ENCODE peak calls at places on chromosomes 5 and 9, in ten cellular contexts. J, U, H, P, E, Z, N, G, I and V are unnamed samples.

GRCh38 chr5:88772831-88773230 is 110.2 kb downstream of the MEF2C start:
- DNase-seq in H (no peak), Z (no peak), E (no peak), U (no peak), I (no peak), J (no peak), P (no peak), G (no peak), N (no peak), V (no peak)

GRCh38 chr5:93225748-93226147 is 355.3 kb downstream of the NR2F1-AS1 start:
- DNase-seq in Z (no peak), N (no peak), J (no peak), P (no peak), U (no peak), H (no peak), G (no peak), E (no peak), I (no peak), V (no peak)

GRCh38 chr5:157100140-157100679 is 8.6 kb downstream of the HAVCR2 start:
- DNase-seq in G (no peak), U (no peak), I (peak; percentile 28), J (no peak), E (no peak), H (no peak), Z (peak; percentile 61), N (no peak), P (no peak), V (no peak)

GRCh38 chr5:136006767-136007251 is 22.0 kb upstream of the TGFBI start:
- DNase-seq in I (peak; percentile 58), N (no peak), H (peak; percentile 81), G (no peak), J (no peak), U (no peak), E (no peak), P (peak; percentile 71), Z (peak; percentile 97), V (no peak)

GRCh38 chr9:124270504-124271335 is 13.0 kb downstream of the NEK6 start:
- DNase-seq in J (no peak), G (no peak), E (no peak), I (no peak), N (no peak), Z (no peak), U (no peak), P (no peak), H (no peak), V (no peak)

GRCh38 chr5:79961731-79962579 is 29.1 kb downstream of the MTX3 start:
- DNase-seq in I (no peak), G (no peak), J (no peak), H (no peak), U (no peak), P (no peak), N (no peak), Z (no peak), E (no peak), V (no peak)

GRCh38 chr9:121321039-121321503 is 49.0 kb downstream of the STOM start:
- DNase-seq in I (peak; percentile 79), U (no peak), N (no peak), E (no peak), J (no peak), Z (no peak), G (no peak), P (peak; percentile 85), H (no peak), V (no peak)

GRCh38 chr5:31962321-31962720 is 211.8 kb downstream of the GOLPH3 start:
- DNase-seq in U (no peak), Z (no peak), N (no peak), P (no peak), G (no peak), E (peak; percentile 54), I (peak; percentile 1), H (no peak), J (no peak), V (no peak)

GRCh38 chr5:128284236-128284635 is 200.7 kb downstream of the SLC12A2 start:
- DNase-seq in G (no peak), E (no peak), J (no peak), Z (no peak), N (no peak), P (no peak), H (no peak), U (no peak), I (no peak), V (no peak)

GRCh38 chr5:172144291-172144815 is 43.7 kb downstream of the STK10 start:
- DNase-seq in J (peak; percentile 66), N (no peak), P (no peak), U (no peak), Z (peak; percentile 41), E (peak; percentile 53), I (peak; percentile 25), G (no peak), H (no peak), V (no peak)

GRCh38 chr5:149777382-149777781 is 47.3 kb downstream of the PPARGC1B start:
- DNase-seq in I (no peak), P (no peak), U (no peak), Z (no peak), E (peak; percentile 68), G (no peak), H (no peak), J (peak; percentile 41), N (no peak), V (no peak)

GRCh38 chr5:175588709-175589429 is 69.0 kb upstream of the HRH2 start:
- DNase-seq in P (peak; percentile 39), I (no peak), H (no peak), Z (no peak), N (no peak), G (peak; percentile 18), J (no peak), E (peak; percentile 41), U (no peak), V (no peak)

GRCh38 chr9:88828018-88828417 is 163.2 kb upstream of the S1PR3 start:
- DNase-seq in G (no peak), P (no peak), E (no peak), H (no peak), U (no peak), Z (no peak), N (no peak), J (no peak), I (no peak), V (no peak)

DNA sequence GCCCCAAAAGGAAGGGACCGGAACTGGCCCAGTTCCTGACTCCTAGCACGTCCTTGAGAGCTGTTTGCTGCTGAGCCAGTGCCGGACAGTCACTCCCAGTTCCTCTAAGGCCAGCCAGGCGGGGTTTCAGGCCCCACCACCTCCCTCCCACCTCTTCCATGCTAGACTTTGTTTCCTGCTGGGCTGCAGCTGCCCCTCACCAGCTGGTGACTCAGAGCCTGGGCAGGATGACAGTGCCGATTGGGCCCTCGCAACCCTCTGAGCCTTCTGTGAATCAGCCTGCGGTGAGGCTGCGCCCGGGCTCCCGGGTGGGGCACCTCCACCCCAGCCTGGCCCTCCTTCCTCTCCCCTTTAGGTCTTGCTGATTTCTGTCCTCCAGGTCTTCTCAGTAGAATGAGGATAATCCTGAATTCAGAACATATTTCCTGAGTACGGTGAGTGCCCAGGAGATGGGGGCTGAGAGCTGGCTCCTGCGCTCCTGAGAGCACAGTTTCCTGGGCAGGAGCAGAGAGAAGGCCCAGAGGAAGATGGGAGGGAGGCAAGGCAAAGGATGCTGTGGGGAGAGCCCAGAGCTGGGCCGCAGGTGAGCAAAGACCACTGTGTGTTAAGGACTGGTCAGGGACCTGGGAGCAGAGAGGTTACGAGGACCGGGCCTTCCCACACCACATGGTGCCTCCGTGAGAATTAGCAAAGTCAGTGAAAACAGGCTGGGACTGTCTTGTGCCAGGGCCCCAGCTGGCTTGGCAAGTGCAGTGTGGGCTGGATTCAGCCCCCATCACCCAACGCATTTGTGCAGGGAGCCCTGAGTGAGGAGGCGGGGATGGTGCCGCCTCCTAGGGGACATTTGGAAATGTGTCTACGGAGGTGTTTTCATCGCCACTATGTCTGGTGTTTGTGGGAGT is 32.9 kb upstream of the STXBP1 start:
- DNase-seq in U (peak; percentile 89), I (peak; percentile 90), H (peak; percentile 87), P (peak; percentile 98), E (peak; percentile 85), G (peak; percentile 95), Z (peak; percentile 98), J (peak; percentile 66), N (peak; percentile 96), V (no peak)
- TF ChIP-seq CTCF in U (peak; percentile 37), I (peak; percentile 45), H (peak; percentile 50), P (no peak), E (peak; percentile 32), G (peak; percentile 28), Z (peak; percentile 38), J (no peak), N (no peak), V (no peak)

DNA sequence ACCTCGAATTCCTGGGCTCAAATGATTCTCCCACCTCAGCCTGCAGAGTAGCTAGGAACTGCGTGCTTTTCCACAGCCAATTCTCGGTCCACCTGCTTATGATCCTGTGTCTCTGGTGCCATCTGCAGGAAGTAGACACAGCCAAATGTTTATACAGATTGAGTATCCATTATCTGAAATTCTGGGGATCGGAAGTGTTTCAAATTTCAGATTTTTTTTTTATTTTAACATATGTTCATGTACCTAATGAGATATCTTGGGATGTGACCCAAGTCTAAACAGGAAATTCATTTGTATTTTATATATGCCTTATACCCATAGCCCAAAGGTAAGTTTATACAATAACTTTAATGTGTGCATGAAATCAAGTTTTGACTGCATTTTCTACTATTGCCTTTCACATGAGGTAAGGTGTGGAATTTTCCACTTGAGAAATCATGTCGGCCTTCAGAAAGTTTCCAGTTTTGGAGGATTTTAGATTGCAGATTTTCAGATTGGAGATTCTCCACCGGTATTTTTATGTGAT is 89.5 kb downstream of the ESM1 start:
- DNase-seq in H (peak; percentile 14), J (no peak), I (peak; percentile 84), U (no peak), Z (peak; percentile 68), N (no peak), P (no peak), G (peak; percentile 46), E (peak; percentile 29), V (no peak)
- TF ChIP-seq CTCF in H (peak; percentile 52), J (no peak), I (peak; percentile 77), U (peak; percentile 73), Z (peak; percentile 72), N (no peak), P (no peak), G (peak; percentile 36), E (peak; percentile 56), V (no peak)

GRCh38 chr9:135343733-135344522 is 135.7 kb upstream of the PPP1R26 start:
- DNase-seq in J (peak; percentile 88), G (peak; percentile 82), E (peak; percentile 63), P (no peak), U (no peak), Z (peak; percentile 5), I (peak; percentile 47), N (no peak), H (peak; percentile 73), V (peak; percentile 85)
- TF ChIP-seq CTCF in J (peak; percentile 91), G (peak; percentile 89), E (peak; percentile 97), P (no peak), U (peak; percentile 68), Z (peak; percentile 51), I (peak; percentile 85), N (peak; percentile 66), H (peak; percentile 84), V (peak; percentile 94)

DNA sequence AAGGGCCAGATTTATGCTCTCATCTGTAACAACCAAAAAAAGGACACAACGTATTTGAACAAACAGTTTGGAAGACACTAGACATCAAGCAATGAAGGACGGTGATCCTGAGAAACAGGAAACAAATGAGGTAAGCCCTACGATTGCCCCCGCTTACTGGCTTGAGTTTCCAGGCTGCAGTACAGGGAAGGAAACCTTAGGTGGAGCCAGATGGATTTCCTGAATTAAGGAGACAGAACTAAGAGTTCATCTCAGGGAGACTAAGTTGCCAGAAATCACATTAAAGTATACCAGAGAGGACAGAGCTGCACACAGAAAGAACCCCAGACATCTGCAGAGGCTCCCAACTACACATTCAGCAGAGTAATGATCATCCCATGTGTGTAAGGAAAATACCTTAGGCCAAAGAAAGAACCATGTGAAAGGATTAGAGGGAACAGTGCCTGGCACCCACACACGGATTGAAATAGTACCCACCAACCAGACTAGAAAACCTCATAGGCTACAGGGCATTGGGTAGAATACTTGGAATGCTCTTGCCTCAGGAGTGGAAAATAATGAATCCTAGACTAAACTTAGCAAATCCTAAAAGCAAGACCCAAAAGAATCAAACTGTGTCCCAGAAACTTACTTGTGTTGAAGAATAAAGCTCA is 99.3 kb upstream of the NIPBL start:
- DNase-seq in I (peak; percentile 64), U (peak; percentile 8), G (no peak), P (no peak), Z (peak; percentile 27), J (no peak), N (no peak), E (peak; percentile 16), H (peak; percentile 34), V (no peak)
- TF ChIP-seq CTCF in I (peak; percentile 71), U (peak; percentile 56), G (no peak), P (no peak), Z (peak; percentile 40), J (no peak), N (no peak), E (peak; percentile 50), H (peak; percentile 6), V (no peak)